ENCODE peak calls at places on chromosomes 1 and 21, in four cellular contexts. G is astrocyte of the spinal cord, Y is RWPE1, Q is fibroblast of mammary gland. O is an unnamed sample.

GRCh38 chr1:226474443-226475111 is 66.7 kb upstream of the PARP1 start:
- DNase-seq in Y (no peak), G (no peak), Q (no peak), O (no peak)

GRCh38 chr1:24283326-24284155 is 35.6 kb upstream of the GRHL3 start:
- DNase-seq in Y (peak; percentile 69), G (peak; percentile 85), Q (peak; percentile 83), O (peak; percentile 96)

GRCh38 chr1:46458190-46458589 is 31.4 kb upstream of the DMBX1 start:
- DNase-seq in Y (no peak), Q (no peak), G (no peak), O (no peak)

GRCh38 chr1:32771561-32772280 is 45.4 kb downstream of the YARS1 start:
- DNase-seq in Q (no peak), Y (no peak), G (no peak), O (no peak)

GRCh38 chr21:25240974-25241373 is 366.3 kb downstream of the MRPL39 start:
- DNase-seq in Q (no peak), G (no peak), Y (no peak), O (no peak)

GRCh38 chr1:41494351-41495170 is 10.1 kb upstream of the EDN2 start:
- DNase-seq in G (no peak), Y (no peak), Q (no peak), O (no peak)

GRCh38 chr1:8847990-8848389 is 30.5 kb downstream of the ENO1 start:
- DNase-seq in G (no peak), Q (no peak), Y (no peak), O (no peak)

GRCh38 chr1:178094752-178095645 is 1.1 kb downstream of the RASAL2 start:
- DNase-seq in Q (peak; percentile 51), G (peak; percentile 50), Y (no peak), O (peak; percentile 51)

GRCh38 chr1:175749075-175749474 is 5.7 kb upstream of the TNR start:
- DNase-seq in Q (no peak), Y (no peak), G (no peak), O (no peak)

GRCh38 chr1:163308811-163309210 is 12.9 kb upstream of the NUF2 start:
- DNase-seq in Y (no peak), Q (peak; percentile 30), G (no peak), O (no peak)

GRCh38 chr1:204684206-204684536 is 1.4 kb downstream of the LRRN2 start:
- DNase-seq in Q (no peak), G (no peak), Y (no peak), O (no peak)

GRCh38 chr1:48691429-48692001 is 85.2 kb downstream of the BEND5 start:
- DNase-seq in G (no peak), Y (no peak), Q (peak; percentile 16), O (no peak)

GRCh38 chr1:92822907-92823306 is 8.9 kb upstream of the RPL5 start:
- DNase-seq in Y (no peak), G (peak; percentile 35), Q (peak; percentile 29), O (no peak)

GRCh38 chr1:183817576-183818288 is 12.8 kb downstream of the RGL1 start:
- DNase-seq in G (no peak), Y (no peak), Q (no peak), O (no peak)

GRCh38 chr21:24045775-24046215 is 1561.5 kb downstream of the MRPL39 start:
- DNase-seq in Y (peak; percentile 2), G (peak; percentile 97), Q (peak; percentile 86), O (peak; percentile 94)

GRCh38 chr1:79633456-79633855 is 626.9 kb upstream of the ADGRL4 start:
- DNase-seq in G (peak; percentile 75), Y (peak; percentile 13), Q (peak; percentile 88), O (peak; percentile 55)

GRCh38 chr1:223106856-223107255 is 36.2 kb downstream of the TLR5 start:
- DNase-seq in G (no peak), Y (no peak), Q (peak; percentile 25), O (peak; percentile 74)

GRCh38 chr1:209900734-209901133 is 37.3 kb upstream of the SYT14 start:
- DNase-seq in Y (peak; percentile 71), Q (peak; percentile 79), G (peak; percentile 69), O (peak; percentile 74)

GRCh38 chr1:91622586-91622985 is 121.9 kb downstream of the CDC7 start:
- DNase-seq in G (peak; percentile 16), Y (no peak), Q (no peak), O (no peak)

DNA sequence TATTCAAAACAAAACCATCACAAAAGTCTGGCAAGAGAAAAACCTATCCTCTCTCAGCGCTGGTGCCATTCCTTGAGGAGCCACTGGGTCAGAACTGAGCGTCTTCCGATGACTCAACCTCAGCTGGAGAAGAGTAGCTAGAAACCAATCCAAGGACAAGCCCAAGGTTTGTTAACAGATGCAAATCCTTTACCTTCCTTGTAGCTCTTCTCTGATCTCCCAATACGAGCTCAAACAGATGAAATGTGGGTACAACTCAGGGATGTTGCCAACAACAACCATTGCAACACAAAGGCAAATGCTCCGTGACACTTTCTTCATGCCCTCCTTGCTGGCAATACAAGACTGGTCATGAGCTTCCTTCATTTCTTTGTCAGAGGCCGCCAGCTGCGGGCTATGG is 337.1 kb downstream of the SIPA1L2 start:
- DNase-seq in Q (no peak), G (no peak), Y (no peak), O (peak; percentile 80)
- TF ChIP-seq CTCF in Q (no peak), G (no peak), Y (no peak), O (peak; percentile 8)

GRCh38 chr1:42816600-42817439 is at the start of the genes ERMAP and SVBP:
- DNase-seq in Y (peak; percentile 97), Q (peak; percentile 73), G (peak; percentile 85), O (peak; percentile 84)
- TF ChIP-seq CTCF in Y (no peak), Q (no peak), G (no peak), O (no peak)

GRCh38 chr1:233790662-233791371 is 113.7 kb upstream of the SLC35F3 start:
- DNase-seq in Y (peak; percentile 87), Q (peak; percentile 64), G (peak; percentile 50), O (peak; percentile 84)

GRCh38 chr1:233791750-233792149 is 112.7 kb upstream of the SLC35F3 start:
- DNase-seq in Y (no peak), Q (no peak), G (no peak), O (no peak)

GRCh38 chr1:233788687-233789086 is 115.8 kb upstream of the SLC35F3 start:
- DNase-seq in Q (no peak), G (no peak), Y (no peak), O (no peak)

GRCh38 chr1:233791372-233791703 is 113.1 kb upstream of the SLC35F3 start:
- DNase-seq in G (no peak), Y (no peak), Q (no peak), O (no peak)

DNA sequence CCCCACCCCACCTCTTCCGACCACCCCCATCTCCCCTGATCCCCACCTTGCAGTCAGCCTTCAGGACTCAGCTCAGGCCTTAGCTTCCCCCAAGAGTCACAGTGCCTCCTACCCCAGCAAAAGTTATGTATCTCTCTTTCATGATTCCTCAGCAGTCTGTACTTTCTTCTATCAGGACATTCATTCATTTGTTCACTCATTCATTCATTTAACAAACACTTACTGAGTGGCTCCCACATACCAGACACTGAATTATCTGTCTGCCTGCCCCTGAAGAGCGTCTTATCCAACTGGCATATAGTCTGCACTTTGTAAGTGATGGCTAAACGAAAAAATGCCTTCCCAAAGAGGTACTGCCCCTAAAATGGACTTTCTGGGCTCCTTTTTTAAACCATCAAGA is 114.4 kb upstream of the SLC35F3 start:
- DNase-seq in G (no peak), Y (no peak), Q (no peak), O (no peak)
- TF ChIP-seq CTCF in G (no peak), Y (no peak), Q (no peak), O (no peak)

GRCh38 chr1:185040333-185040732 is 5.0 kb upstream of the RNF2 start:
- DNase-seq in Q (no peak), G (no peak), Y (no peak), O (no peak)
- TF ChIP-seq CTCF in Q (no peak), G (no peak), Y (no peak), O (no peak)

GRCh38 chr1:99650021-99650420 is 4.1 kb downstream of the PALMD start:
- DNase-seq in Q (no peak), G (no peak), Y (no peak), O (peak; percentile 64)

GRCh38 chr1:99646885-99647284 is 972 bp downstream of the PALMD start:
- DNase-seq in Q (no peak), Y (no peak), G (no peak), O (no peak)

GRCh38 chr1:99647460-99647859 is 1.5 kb downstream of the PALMD start:
- DNase-seq in Y (no peak), G (no peak), Q (no peak), O (no peak)

GRCh38 chr1:99645699-99646531 is at the start of gene PALMD:
- DNase-seq in G (no peak), Q (peak; percentile 23), Y (peak; percentile 32), O (peak; percentile 71)

GRCh38 chr1:99648107-99648506 is 2.2 kb downstream of the PALMD start:
- DNase-seq in G (no peak), Y (no peak), Q (no peak), O (peak; percentile 62)
- TF ChIP-seq CTCF in G (peak; percentile 37), Y (peak; percentile 33), Q (peak; percentile 13), O (no peak)

DNA sequence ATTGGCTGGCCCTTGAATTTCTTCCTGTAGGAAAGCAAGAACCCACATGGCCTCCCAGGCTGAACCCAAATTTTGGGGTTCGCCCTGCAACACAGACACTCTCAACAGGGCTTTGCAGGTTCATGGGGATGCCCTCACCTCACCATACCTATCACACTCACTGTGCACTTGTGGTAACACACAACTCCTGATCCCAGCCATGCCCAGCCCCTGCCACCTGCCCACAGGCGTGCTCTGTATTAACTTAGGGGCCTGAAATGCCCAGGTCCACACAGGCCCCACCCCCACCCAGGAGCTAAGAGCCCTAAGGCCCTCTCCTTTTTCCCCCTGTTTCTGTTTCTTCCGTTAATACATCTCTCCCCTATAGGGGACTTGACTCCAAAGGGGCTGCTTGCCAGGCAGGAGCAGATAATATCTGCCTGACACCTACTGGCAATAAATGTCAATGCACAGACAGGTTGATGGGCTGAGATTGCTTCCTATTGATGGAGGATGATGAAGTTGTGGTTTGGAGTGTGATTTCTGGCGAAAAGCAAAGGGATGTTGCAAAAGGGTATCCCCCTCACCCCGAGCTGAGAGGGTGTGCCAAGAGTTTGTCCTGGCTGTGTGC is 171.5 kb downstream of the AJAP1 start:
- DNase-seq in Q (no peak), G (no peak), Y (peak; percentile 25), O (peak; percentile 40)
- TF ChIP-seq CTCF in Q (no peak), G (no peak), Y (peak; percentile 13), O (no peak)

DNA sequence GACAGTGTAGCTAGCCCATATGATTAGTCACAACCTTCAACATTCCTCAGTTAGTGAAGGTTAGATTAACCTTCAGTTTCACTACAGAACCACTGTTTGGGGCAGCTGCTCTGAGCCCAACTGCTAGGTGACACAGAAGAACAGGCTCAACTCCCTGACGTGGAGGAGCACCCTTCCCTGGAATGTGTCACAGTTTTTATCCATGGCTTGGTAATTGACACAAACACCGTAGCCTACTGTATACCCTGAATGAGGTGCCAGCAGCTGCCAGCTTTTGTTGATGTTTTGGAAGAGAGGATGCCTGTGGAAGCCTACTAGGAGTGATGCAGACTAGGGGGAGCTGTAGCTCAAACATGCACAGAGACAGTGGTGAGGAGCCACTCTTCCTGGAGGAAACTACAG is 56.6 kb upstream of the CR2 start:
- DNase-seq in Y (no peak), G (no peak), Q (no peak), O (peak; percentile 25)
- TF ChIP-seq CTCF in Y (no peak), G (no peak), Q (peak; percentile 7), O (no peak)

O was measured in MCF 10A.